ENCODE peak calls at places on chromosomes 3 and 15, in six cellular contexts. L, N, M, Q, D and W are unnamed samples.

GRCh38 chr15:52448010-52448890 is 80.4 kb downstream of the MYO5A start:
- DNase-seq in L (no peak), N (no peak), M (no peak), Q (no peak), D (no peak), W (no peak)

GRCh38 chr15:67225336-67225735 is 29.1 kb downstream of the AAGAB start:
- DNase-seq in L (no peak), N (no peak), M (no peak), Q (peak), D (no peak), W (no peak)

GRCh38 chr3:123383101-123384053 is 65.5 kb downstream of the ADCY5 start:
- DNase-seq in L (no peak), N (peak), M (no peak), Q (no peak), D (no peak), W (no peak)

GRCh38 chr3:148631124-148631903 is 66.4 kb upstream of the AGTR1 start:
- DNase-seq in L (no peak), N (peak), M (no peak), Q (no peak), D (no peak), W (no peak)

GRCh38 chr15:69854521-69855171 is 243.1 kb downstream of the TLE3 start:
- DNase-seq in L (no peak), N (peak), M (no peak), Q (peak), D (no peak), W (no peak)

GRCh38 chr3:101127991-101128390 is 134.8 kb upstream of the ABI3BP start:
- DNase-seq in L (no peak), N (no peak), M (no peak), Q (no peak), D (no peak), W (no peak)

GRCh38 chr15:62857411-62857853 is 185.1 kb upstream of the TPM1 start:
- DNase-seq in L (no peak), N (no peak), M (no peak), Q (no peak), D (no peak), W (no peak)

GRCh38 chr3:71087109-71088018 is 496.2 kb downstream of the FOXP1 start:
- DNase-seq in L (no peak), N (no peak), M (no peak), Q (no peak), D (no peak), W (no peak)